ENCODE peak calls at places on chromosomes 2 and 18, in six cellular contexts. One of them, this sample, is unnamed.

GRCh38 chr2:200089756-200090109 is 134.4 kb downstream of the MAIP1 start:
- DNase-seq in heart right ventricle: no peak
- DNase-seq in endodermal cell: no peak
- DNase-seq in fibroblast of lung: no peak
- DNase-seq in thyroid gland: no peak
- DNase-seq in CD8-positive, alpha-beta memory T cell: no peak
- DNase-seq in this sample: no peak

GRCh38 chr18:61736168-61736567 is 156.6 kb downstream of the RNF152 start:
- DNase-seq in thyroid gland: no peak
- DNase-seq in endodermal cell: no peak
- DNase-seq in fibroblast of lung: no peak
- DNase-seq in CD8-positive, alpha-beta memory T cell: no peak
- DNase-seq in heart right ventricle: no peak
- DNase-seq in this sample: no peak

GRCh38 chr2:12465631-12466135 is 251.1 kb upstream of the TRIB2 start:
- DNase-seq in CD8-positive, alpha-beta memory T cell: no peak
- DNase-seq in endodermal cell: no peak
- DNase-seq in thyroid gland: no peak
- DNase-seq in heart right ventricle: no peak
- DNase-seq in fibroblast of lung: no peak
- DNase-seq in this sample: no peak

GRCh38 chr2:98869868-98870267 is 66.2 kb downstream of the CRACDL start:
- DNase-seq in thyroid gland: peak; percentile 96
- DNase-seq in fibroblast of lung: no peak
- DNase-seq in CD8-positive, alpha-beta memory T cell: no peak
- DNase-seq in endodermal cell: no peak
- DNase-seq in heart right ventricle: no peak
- DNase-seq in this sample: peak; percentile 90

GRCh38 chr2:16031055-16031847 is 90.9 kb downstream of the MYCN start:
- DNase-seq in endodermal cell: peak; percentile 47
- DNase-seq in CD8-positive, alpha-beta memory T cell: no peak
- DNase-seq in thyroid gland: no peak
- DNase-seq in heart right ventricle: no peak
- DNase-seq in fibroblast of lung: no peak
- DNase-seq in this sample: no peak

GRCh38 chr2:60251247-60251646 is 302.2 kb downstream of the BCL11A start:
- DNase-seq in thyroid gland: no peak
- DNase-seq in fibroblast of lung: no peak
- DNase-seq in endodermal cell: no peak
- DNase-seq in heart right ventricle: no peak
- DNase-seq in CD8-positive, alpha-beta memory T cell: no peak
- DNase-seq in this sample: no peak

GRCh38 chr2:60530660-60531276 is 22.7 kb downstream of the BCL11A start:
- DNase-seq in heart right ventricle: peak; percentile 68
- DNase-seq in CD8-positive, alpha-beta memory T cell: no peak
- DNase-seq in fibroblast of lung: peak; percentile 67
- DNase-seq in thyroid gland: peak; percentile 85
- DNase-seq in endodermal cell: peak; percentile 68
- DNase-seq in this sample: no peak

GRCh38 chr2:226873826-226874225 is 38.0 kb downstream of the RHBDD1 start:
- DNase-seq in endodermal cell: no peak
- DNase-seq in fibroblast of lung: no peak
- DNase-seq in CD8-positive, alpha-beta memory T cell: no peak
- DNase-seq in heart right ventricle: no peak
- DNase-seq in thyroid gland: no peak
- DNase-seq in this sample: no peak

GRCh38 chr18:76874643-76875389 is 52.5 kb downstream of the ZNF236 start:
- DNase-seq in fibroblast of lung: no peak
- DNase-seq in thyroid gland: no peak
- DNase-seq in CD8-positive, alpha-beta memory T cell: peak; percentile 50
- DNase-seq in endodermal cell: peak; percentile 81
- DNase-seq in heart right ventricle: no peak
- DNase-seq in this sample: no peak

GRCh38 chr2:240255811-240256703 is 115.6 kb upstream of the OTOS start:
- DNase-seq in fibroblast of lung: peak; percentile 33
- DNase-seq in CD8-positive, alpha-beta memory T cell: no peak
- DNase-seq in endodermal cell: peak; percentile 63
- DNase-seq in heart right ventricle: no peak
- DNase-seq in thyroid gland: peak; percentile 84
- DNase-seq in this sample: peak; percentile 94

GRCh38 chr2:44237221-44237620 is 38.1 kb upstream of the SLC3A1 start:
- DNase-seq in heart right ventricle: no peak
- DNase-seq in fibroblast of lung: no peak
- DNase-seq in endodermal cell: no peak
- DNase-seq in thyroid gland: no peak
- DNase-seq in CD8-positive, alpha-beta memory T cell: peak; percentile 49
- DNase-seq in this sample: no peak

GRCh38 chr2:80078290-80079036 is 226.1 kb downstream of the LRRTM1 start:
- DNase-seq in CD8-positive, alpha-beta memory T cell: no peak
- DNase-seq in fibroblast of lung: no peak
- DNase-seq in endodermal cell: no peak
- DNase-seq in heart right ventricle: no peak
- DNase-seq in thyroid gland: no peak
- DNase-seq in this sample: no peak

GRCh38 chr2:110784047-110784631 is 51.8 kb downstream of the ACOXL start:
- DNase-seq in thyroid gland: no peak
- DNase-seq in fibroblast of lung: no peak
- DNase-seq in CD8-positive, alpha-beta memory T cell: no peak
- DNase-seq in endodermal cell: no peak
- DNase-seq in heart right ventricle: no peak
- DNase-seq in this sample: no peak

GRCh38 chr2:134436706-134437105 is 182.8 kb downstream of the MGAT5 start:
- DNase-seq in endodermal cell: no peak
- DNase-seq in heart right ventricle: no peak
- DNase-seq in CD8-positive, alpha-beta memory T cell: no peak
- DNase-seq in thyroid gland: no peak
- DNase-seq in fibroblast of lung: no peak
- DNase-seq in this sample: peak; percentile 41

GRCh38 chr2:171248205-171248662 is 87.5 kb upstream of the TLK1 start:
- DNase-seq in heart right ventricle: no peak
- DNase-seq in thyroid gland: no peak
- DNase-seq in endodermal cell: no peak
- DNase-seq in fibroblast of lung: no peak
- DNase-seq in CD8-positive, alpha-beta memory T cell: no peak
- DNase-seq in this sample: no peak

GRCh38 chr2:135227386-135227785 is 175.3 kb downstream of the RAB3GAP1 start:
- DNase-seq in endodermal cell: no peak
- DNase-seq in thyroid gland: no peak
- DNase-seq in CD8-positive, alpha-beta memory T cell: no peak
- DNase-seq in heart right ventricle: no peak
- DNase-seq in fibroblast of lung: peak; percentile 56
- DNase-seq in this sample: no peak

GRCh38 chr2:71462641-71463341 is 9.4 kb downstream of the DYSF start:
- DNase-seq in fibroblast of lung: no peak
- DNase-seq in endodermal cell: peak; percentile 72
- DNase-seq in heart right ventricle: no peak
- DNase-seq in CD8-positive, alpha-beta memory T cell: no peak
- DNase-seq in thyroid gland: no peak
- DNase-seq in this sample: no peak

GRCh38 chr2:105144941-105145300 is 96.6 kb upstream of the GPR45 start:
- DNase-seq in heart right ventricle: no peak
- DNase-seq in thyroid gland: no peak
- DNase-seq in endodermal cell: no peak
- DNase-seq in CD8-positive, alpha-beta memory T cell: no peak
- DNase-seq in fibroblast of lung: no peak
- DNase-seq in this sample: no peak

GRCh38 chr18:26551217-26551708 is 2.9 kb upstream of the KCTD1 start:
- DNase-seq in thyroid gland: no peak
- DNase-seq in CD8-positive, alpha-beta memory T cell: no peak
- DNase-seq in endodermal cell: no peak
- DNase-seq in heart right ventricle: no peak
- DNase-seq in fibroblast of lung: no peak
- DNase-seq in this sample: no peak

GRCh38 chr2:7697052-7697451 is 779.8 kb downstream of the RNF144A start:
- DNase-seq in CD8-positive, alpha-beta memory T cell: no peak
- DNase-seq in fibroblast of lung: no peak
- DNase-seq in heart right ventricle: no peak
- DNase-seq in thyroid gland: peak; percentile 40
- DNase-seq in endodermal cell: peak; percentile 82
- DNase-seq in this sample: no peak

GRCh38 chr2:46270384-46270783 is 26.8 kb upstream of the EPAS1 start:
- DNase-seq in CD8-positive, alpha-beta memory T cell: no peak
- DNase-seq in fibroblast of lung: peak; percentile 72
- DNase-seq in heart right ventricle: no peak
- DNase-seq in thyroid gland: no peak
- DNase-seq in endodermal cell: no peak
- DNase-seq in this sample: no peak

GRCh38 chr2:203673933-203674332 is 32.5 kb upstream of the CD28 start:
- DNase-seq in thyroid gland: no peak
- DNase-seq in fibroblast of lung: peak; percentile 64
- DNase-seq in heart right ventricle: no peak
- DNase-seq in CD8-positive, alpha-beta memory T cell: no peak
- DNase-seq in endodermal cell: no peak
- DNase-seq in this sample: no peak

GRCh38 chr2:143034292-143035074 is 94.7 kb upstream of the ARHGAP15 start:
- DNase-seq in endodermal cell: peak; percentile 59
- DNase-seq in fibroblast of lung: peak; percentile 67
- DNase-seq in CD8-positive, alpha-beta memory T cell: peak; percentile 61
- DNase-seq in heart right ventricle: peak; percentile 52
- DNase-seq in thyroid gland: peak; percentile 45
- DNase-seq in this sample: peak; percentile 50

GRCh38 chr2:169561364-169561763 is 12.3 kb downstream of the FASTKD1 start:
- DNase-seq in fibroblast of lung: no peak
- DNase-seq in heart right ventricle: no peak
- DNase-seq in endodermal cell: no peak
- DNase-seq in thyroid gland: no peak
- DNase-seq in CD8-positive, alpha-beta memory T cell: no peak
- DNase-seq in this sample: no peak

GRCh38 chr2:234287650-234288049 is 209.2 kb downstream of the ARL4C start:
- DNase-seq in CD8-positive, alpha-beta memory T cell: no peak
- DNase-seq in heart right ventricle: no peak
- DNase-seq in thyroid gland: no peak
- DNase-seq in endodermal cell: no peak
- DNase-seq in fibroblast of lung: no peak
- DNase-seq in this sample: no peak

GRCh38 chr2:71223767-71224333 is 3.1 kb downstream of the PAIP2B start:
- DNase-seq in heart right ventricle: peak; percentile 78
- DNase-seq in fibroblast of lung: peak; percentile 27
- DNase-seq in endodermal cell: peak; percentile 90
- DNase-seq in thyroid gland: peak; percentile 62
- DNase-seq in CD8-positive, alpha-beta memory T cell: no peak
- DNase-seq in this sample: peak; percentile 61

GRCh38 chr2:85246348-85246747 is 81.4 kb downstream of the TGOLN2 start:
- DNase-seq in endodermal cell: no peak
- DNase-seq in fibroblast of lung: no peak
- DNase-seq in heart right ventricle: no peak
- DNase-seq in thyroid gland: no peak
- DNase-seq in CD8-positive, alpha-beta memory T cell: no peak
- DNase-seq in this sample: no peak

GRCh38 chr18:54775686-54776085 is 52.6 kb upstream of the RAB27B start:
- DNase-seq in heart right ventricle: no peak
- DNase-seq in CD8-positive, alpha-beta memory T cell: no peak
- DNase-seq in endodermal cell: no peak
- DNase-seq in fibroblast of lung: peak; percentile 90
- DNase-seq in thyroid gland: no peak
- DNase-seq in this sample: peak; percentile 38

GRCh38 chr2:20520128-20520527 is 73.3 kb downstream of the RHOB start:
- DNase-seq in heart right ventricle: no peak
- DNase-seq in thyroid gland: no peak
- DNase-seq in endodermal cell: no peak
- DNase-seq in CD8-positive, alpha-beta memory T cell: no peak
- DNase-seq in fibroblast of lung: no peak
- DNase-seq in this sample: no peak

GRCh38 chr2:77488141-77488540 is 34.0 kb downstream of the LRRTM4 start:
- DNase-seq in heart right ventricle: no peak
- DNase-seq in thyroid gland: no peak
- DNase-seq in fibroblast of lung: no peak
- DNase-seq in endodermal cell: no peak
- DNase-seq in CD8-positive, alpha-beta memory T cell: no peak
- DNase-seq in this sample: no peak

GRCh38 chr2:63034575-63034974 is 16.1 kb upstream of the OTX1 start:
- DNase-seq in endodermal cell: no peak
- DNase-seq in CD8-positive, alpha-beta memory T cell: no peak
- DNase-seq in fibroblast of lung: no peak
- DNase-seq in heart right ventricle: no peak
- DNase-seq in thyroid gland: no peak
- DNase-seq in this sample: no peak
- H3K4me1 ChIP-seq in endodermal cell: no peaks in the 10 kb centered on the region
- H3K4me1 ChIP-seq in CD8-positive, alpha-beta memory T cell: no peaks in the 10 kb centered on the region
- H3K4me1 ChIP-seq in fibroblast of lung: no peaks in the 10 kb centered on the region
- H3K4me1 ChIP-seq in heart right ventricle: no peaks in the 10 kb centered on the region
- H3K4me1 ChIP-seq in thyroid gland: no peaks in the 10 kb centered on the region
- H3K4me1 ChIP-seq in this sample: no peaks in the 10 kb centered on the region

GRCh38 chr2:217907266-217907665 is 95.5 kb downstream of the TNS1 start:
- DNase-seq in thyroid gland: no peak
- DNase-seq in CD8-positive, alpha-beta memory T cell: no peak
- DNase-seq in endodermal cell: no peak
- DNase-seq in heart right ventricle: no peak
- DNase-seq in fibroblast of lung: no peak
- DNase-seq in this sample: no peak
- H3K4me1 ChIP-seq in thyroid gland: peaks cover 100% of the 10 kb centered on the region
- H3K4me1 ChIP-seq in CD8-positive, alpha-beta memory T cell: no peaks in the 10 kb centered on the region
- H3K4me1 ChIP-seq in endodermal cell: no peaks in the 10 kb centered on the region
- H3K4me1 ChIP-seq in heart right ventricle: peaks cover 98% of the 10 kb centered on the region
- H3K4me1 ChIP-seq in fibroblast of lung: peaks cover 45% of the 10 kb centered on the region
- H3K4me1 ChIP-seq in this sample: no peaks in the 10 kb centered on the region

DNA sequence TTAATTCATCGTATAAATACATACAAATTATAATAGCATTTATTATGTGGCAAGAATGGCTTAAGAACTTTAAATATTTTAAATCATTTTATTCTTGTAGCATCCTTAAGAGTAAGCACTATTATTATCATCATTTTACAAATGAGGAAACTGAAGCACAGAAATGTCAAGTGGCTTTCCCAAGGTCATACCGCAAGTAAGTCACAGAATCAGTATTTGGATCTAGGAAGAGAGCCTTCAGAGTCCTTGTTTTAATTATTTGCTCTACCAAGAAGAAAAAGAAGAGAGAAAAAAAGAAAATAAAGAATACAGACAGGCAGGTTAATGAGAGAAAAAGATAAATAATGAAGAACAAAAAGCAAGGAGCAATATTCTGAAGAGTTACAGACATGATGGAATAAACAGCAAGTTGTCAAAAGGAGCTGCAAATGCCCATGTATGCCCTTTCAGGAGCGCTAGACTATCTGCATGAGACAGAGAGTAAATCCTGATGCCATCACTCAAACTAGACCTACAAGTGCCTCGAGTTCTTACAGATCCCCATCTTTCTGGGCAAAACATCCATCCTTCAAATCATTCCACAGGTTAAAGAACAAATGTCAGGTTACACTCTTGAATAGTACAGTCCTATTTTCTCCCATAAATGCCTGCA is 57.8 kb upstream of the ETAA1 start:
- DNase-seq in endodermal cell: no peak
- DNase-seq in thyroid gland: no peak
- DNase-seq in heart right ventricle: no peak
- DNase-seq in fibroblast of lung: no peak
- DNase-seq in CD8-positive, alpha-beta memory T cell: no peak
- DNase-seq in this sample: no peak
- H3K4me1 ChIP-seq in endodermal cell: no peaks in the 10 kb centered on the region
- H3K4me1 ChIP-seq in thyroid gland: no peaks in the 10 kb centered on the region
- H3K4me1 ChIP-seq in heart right ventricle: no peaks in the 10 kb centered on the region
- H3K4me1 ChIP-seq in fibroblast of lung: no peaks in the 10 kb centered on the region
- H3K4me1 ChIP-seq in CD8-positive, alpha-beta memory T cell: no peaks in the 10 kb centered on the region
- H3K4me1 ChIP-seq in this sample: no peaks in the 10 kb centered on the region

DNA sequence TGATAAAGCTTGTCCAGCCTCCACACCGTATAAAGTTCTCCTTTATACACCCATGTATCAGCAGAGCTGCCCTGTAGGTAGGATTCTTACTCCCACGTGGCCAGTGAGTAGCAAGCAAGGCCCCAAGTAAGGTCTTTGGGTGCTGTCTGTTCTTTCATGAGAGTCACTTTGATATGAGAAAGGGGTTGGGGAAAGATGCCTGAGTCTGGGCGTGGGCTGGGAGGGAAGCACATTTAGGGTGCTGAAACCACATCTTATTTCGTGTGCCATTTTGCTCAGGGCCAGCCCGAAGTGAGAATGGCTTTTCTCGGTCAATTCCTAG is 440 bp upstream of the ITPRIPL1 start:
- DNase-seq in fibroblast of lung: no peak
- DNase-seq in heart right ventricle: no peak
- DNase-seq in endodermal cell: no peak
- DNase-seq in CD8-positive, alpha-beta memory T cell: no peak
- DNase-seq in thyroid gland: no peak
- DNase-seq in this sample: no peak
- H3K4me1 ChIP-seq in fibroblast of lung: peaks cover 5% of the 10 kb centered on the region
- H3K4me1 ChIP-seq in heart right ventricle: peaks cover 63% of the 10 kb centered on the region
- H3K4me1 ChIP-seq in endodermal cell: no peaks in the 10 kb centered on the region
- H3K4me1 ChIP-seq in CD8-positive, alpha-beta memory T cell: peaks cover 33% of the 10 kb centered on the region
- H3K4me1 ChIP-seq in thyroid gland: peaks cover 22% of the 10 kb centered on the region
- H3K4me1 ChIP-seq in this sample: peaks cover 23% of the 10 kb centered on the region

This sample was measured in PC-9.